ENCODE peak calls at places on chromosomes 4 and X, in five cellular contexts. O, P, B, I and Z are unnamed samples.

GRCh38 chrX:31461266-31461665 is 389.4 kb upstream of the FTHL17 start:
- DNase-seq in B (no peak), O (no peak), I (no peak), P (no peak), Z (no peak)

GRCh38 chr4:87849612-87850011 is 16.8 kb downstream of the MEPE start:
- DNase-seq in B (no peak), P (no peak), O (no peak), I (no peak), Z (no peak)

GRCh38 chrX:134542485-134542884 is 82.5 kb downstream of the HPRT1 start:
- DNase-seq in B (no peak), I (peak), O (no peak), P (peak), Z (peak)

GRCh38 chr4:1325681-1326635 is 21.1 kb upstream of the UVSSA start:
- DNase-seq in B (peak), P (peak), O (no peak), I (no peak), Z (no peak)

GRCh38 chr4:1720163-1720983 is 750 bp downstream of the TMEM129 start:
- DNase-seq in I (peak), P (peak), O (peak), B (peak), Z (peak)

GRCh38 chrX:152913915-152914314 is 16.0 kb downstream of the ZNF185 start:
- DNase-seq in I (no peak), B (no peak), P (no peak), O (no peak), Z (no peak)

GRCh38 chr4:87240341-87240740 is 19.9 kb upstream of the KLHL8 start:
- DNase-seq in I (no peak), O (no peak), P (no peak), B (no peak), Z (no peak)

GRCh38 chrX:51496501-51497291 is at the start of gene NUDT11:
- DNase-seq in I (peak), O (peak), B (peak), P (peak), Z (peak)

GRCh38 chr4:41509411-41510008 is 28.4 kb upstream of the LIMCH1 start:
- DNase-seq in I (no peak), P (peak), O (peak), B (peak), Z (peak)

GRCh38 chr4:123746981-123747380 is 350.4 kb downstream of the SPRY1 start:
- DNase-seq in P (peak), B (no peak), I (no peak), O (no peak), Z (no peak)

GRCh38 chrX:114766541-114766940 is 182.7 kb downstream of the HTR2C start:
- DNase-seq in I (no peak), P (no peak), O (no peak), B (no peak), Z (no peak)

GRCh38 chrX:55007633-55008032 is 7.5 kb downstream of the APEX2 start:
- DNase-seq in I (peak), P (peak), B (no peak), O (peak), Z (no peak)

GRCh38 chr4:147780137-147780777 is 48.4 kb downstream of the ARHGAP10 start:
- DNase-seq in O (no peak), P (peak), B (no peak), I (no peak), Z (no peak)

GRCh38 chr4:173420324-173420752 is 21.4 kb upstream of the SCRG1 start:
- DNase-seq in O (no peak), P (no peak), B (no peak), I (no peak), Z (no peak)

GRCh38 chr4:107034982-107035710 is 967 bp downstream of the DKK2 start:
- DNase-seq in P (peak), O (no peak), I (peak), B (peak), Z (peak)

GRCh38 chr4:128979934-128980333 is 113.4 kb downstream of the SCLT1 start:
- DNase-seq in O (no peak), P (no peak), B (no peak), I (no peak), Z (no peak)

GRCh38 chrX:69616520-69617203 is 749 bp downstream of the EDA start:
- DNase-seq in P (peak), I (peak), B (peak), O (peak), Z (peak)

GRCh38 chrX:107880054-107880610 is 54.5 kb downstream of the MID2 start:
- DNase-seq in B (no peak), I (no peak), P (no peak), O (no peak), Z (peak)

GRCh38 chrX:56745019-56745418 is 16.0 kb downstream of the NBDY start:
- DNase-seq in B (no peak), I (no peak), O (no peak), P (no peak), Z (no peak)

GRCh38 chrX:37763400-37763799 is 16.5 kb upstream of the CYBB start:
- DNase-seq in P (no peak), O (no peak), I (no peak), B (no peak), Z (no peak)

GRCh38 chr4:2931765-2932560 is 31.2 kb downstream of the NOP14 start:
- DNase-seq in B (peak), P (peak), I (no peak), O (peak), Z (peak)

GRCh38 chrX:2679534-2680485 is 11.3 kb upstream of the CD99 start:
- DNase-seq in O (no peak), P (peak), B (no peak), I (peak), Z (peak)

GRCh38 chr4:186058253-186058979 is 10.5 kb upstream of the TLR3 start:
- DNase-seq in O (no peak), I (no peak), P (no peak), B (no peak), Z (no peak)

GRCh38 chr4:153222790-153223417 is 18.7 kb downstream of the TRIM2 start:
- DNase-seq in O (peak), I (peak), P (peak), B (peak), Z (peak)

GRCh38 chr4:150982557-150983233 is 32.4 kb downstream of the LRBA start:
- DNase-seq in O (no peak), I (no peak), B (no peak), P (no peak), Z (no peak)

GRCh38 chr4:8817081-8817812 is 54.4 kb downstream of the HMX1 start:
- DNase-seq in I (peak), O (peak), P (peak), B (peak), Z (no peak)

GRCh38 chr4:38371391-38371851 is 292.6 kb upstream of the KLF3 start:
- DNase-seq in B (no peak), P (no peak), O (no peak), I (no peak), Z (no peak)

GRCh38 chr4:114606240-114606639 is 7.6 kb downstream of the UGT8 start:
- DNase-seq in I (no peak), O (no peak), B (no peak), P (no peak), Z (peak)

GRCh38 chr4:162610116-162610515 is 446.3 kb upstream of the FSTL5 start:
- DNase-seq in O (no peak), B (no peak), P (no peak), I (no peak), Z (no peak)

GRCh38 chr4:112225157-112225556 is 6.4 kb upstream of the AP1AR start:
- DNase-seq in I (no peak), P (no peak), O (no peak), B (no peak), Z (no peak)

GRCh38 chrX:39472161-39472560 is 625.6 kb downstream of the BCOR start:
- DNase-seq in B (no peak), I (no peak), O (no peak), P (no peak), Z (no peak)

GRCh38 chrX:119685225-119686066 is 7.5 kb downstream of the SEPTIN6 start:
- DNase-seq in O (no peak), I (no peak), P (peak), B (no peak), Z (peak)

GRCh38 chr4:77819409-77819835 is 254 bp upstream of the CNOT6L start:
- DNase-seq in O (no peak), B (peak), I (no peak), P (no peak), Z (peak)

GRCh38 chrX:18855919-18856644 is 127.8 kb downstream of the PHKA2 start:
- DNase-seq in P (no peak), I (no peak), O (no peak), B (no peak), Z (no peak)

GRCh38 chrX:18861436-18861950 is 122.4 kb downstream of the PHKA2 start:
- DNase-seq in B (no peak), P (no peak), O (no peak), I (no peak), Z (no peak)

DNA sequence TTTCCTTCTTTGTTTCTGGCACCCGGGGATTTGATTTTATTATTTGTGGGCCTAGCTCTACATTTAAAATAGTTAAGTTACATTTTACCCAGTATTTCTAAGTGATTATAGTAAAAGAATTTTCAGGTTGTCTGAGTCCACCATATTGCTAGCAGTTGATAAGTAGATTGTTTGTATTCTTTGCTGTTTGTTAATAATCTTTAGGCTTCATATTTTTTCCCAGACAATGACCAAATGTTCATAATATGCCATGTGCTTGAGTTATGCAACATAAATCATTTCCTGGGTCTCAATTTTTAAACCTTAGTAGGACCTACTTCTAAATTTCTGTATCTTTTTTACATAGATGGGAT is 127.3 kb downstream of the PHKA2 start:
- DNase-seq in I (no peak), P (no peak), B (no peak), O (no peak), Z (no peak)
- H3K27ac ChIP-seq in I (no peak), P (no peak), B (no peak), O (no peak), Z (no peak)

GRCh38 chrX:40473460-40474204 is 107.1 kb upstream of the ATP6AP2 start:
- DNase-seq in B (no peak), I (no peak), O (no peak), P (no peak), Z (no peak)
- H3K27ac ChIP-seq in B (no peak), I (no peak), O (no peak), P (no peak), Z (no peak)

GRCh38 chrX:17527932-17528331 is 152.9 kb downstream of the NHS start:
- DNase-seq in P (no peak), B (no peak), I (no peak), O (no peak), Z (no peak)
- H3K27ac ChIP-seq in P (no peak), B (peak), I (no peak), O (peak), Z (peak)

DNA sequence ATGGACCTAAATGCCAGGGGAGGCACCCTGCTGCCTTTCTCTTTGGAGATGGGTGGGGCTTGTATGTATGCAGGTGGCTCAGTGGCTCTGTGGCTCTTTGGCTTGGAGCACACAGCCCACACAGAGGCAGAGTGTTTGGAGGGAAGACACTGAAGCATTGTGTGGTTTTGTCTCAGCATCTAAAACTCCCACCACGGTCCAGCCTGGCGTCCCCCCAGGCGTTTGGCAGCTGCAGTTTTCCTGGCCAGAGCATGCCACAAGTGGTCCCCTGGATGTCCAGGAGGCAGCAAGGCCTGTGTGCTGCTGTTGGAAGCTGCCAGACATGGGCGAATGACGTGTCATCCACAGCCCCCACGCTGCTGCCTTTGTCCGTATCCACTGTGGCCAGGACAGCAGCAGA is 32.2 kb upstream of the PSAPL1 start:
- DNase-seq in I (no peak), B (no peak), P (no peak), O (no peak), Z (no peak)
- H3K27ac ChIP-seq in I (no peak), B (no peak), P (no peak), O (no peak), Z (no peak)

GRCh38 chrX:14505648-14506047 is 23.7 kb upstream of the GLRA2 start:
- DNase-seq in I (peak), O (no peak), B (no peak), P (peak), Z (no peak)
- H3K27ac ChIP-seq in I (peak), O (no peak), B (no peak), P (no peak), Z (no peak)

GRCh38 chr4:57063518-57063917 is 46.7 kb downstream of the IGFBP7 start:
- DNase-seq in B (no peak), P (no peak), O (no peak), I (no peak), Z (no peak)

GRCh38 chr4:57064811-57065711 is 45.1 kb downstream of the IGFBP7 start:
- DNase-seq in B (peak), I (peak), P (peak), O (peak), Z (peak)

GRCh38 chr4:57059890-57060716 is 50.1 kb downstream of the IGFBP7 start:
- DNase-seq in P (no peak), O (no peak), B (no peak), I (no peak), Z (no peak)

GRCh38 chr4:57064120-57064519 is 46.1 kb downstream of the IGFBP7 start:
- DNase-seq in P (no peak), O (no peak), I (no peak), B (no peak), Z (no peak)

DNA sequence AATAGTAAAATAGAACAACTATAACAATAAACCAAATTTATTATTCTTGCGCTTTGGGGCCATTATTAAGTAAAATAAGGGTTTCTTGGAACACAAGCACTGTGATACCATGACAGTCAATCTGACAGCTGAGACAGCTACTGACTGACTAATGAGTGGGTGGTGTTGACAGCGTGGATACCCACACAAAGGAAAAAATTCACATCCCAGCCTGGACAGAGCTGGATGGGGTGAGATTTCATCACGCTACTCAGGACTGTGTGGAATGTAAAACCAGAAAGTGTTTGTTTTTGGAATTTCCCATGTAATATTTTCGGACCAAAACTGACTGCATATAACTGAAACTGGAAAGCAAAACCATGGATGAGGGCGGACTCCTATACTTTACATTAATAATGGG is 48.8 kb downstream of the IGFBP7 start:
- DNase-seq in B (no peak), P (no peak), I (no peak), O (no peak), Z (no peak)
- H3K27ac ChIP-seq in B (peak), P (no peak), I (no peak), O (no peak), Z (peak)

GRCh38 chrX:148867596-148867995 is 367.2 kb downstream of the AFF2 start:
- DNase-seq in B (no peak), O (no peak), I (no peak), P (no peak), Z (no peak)

DNA sequence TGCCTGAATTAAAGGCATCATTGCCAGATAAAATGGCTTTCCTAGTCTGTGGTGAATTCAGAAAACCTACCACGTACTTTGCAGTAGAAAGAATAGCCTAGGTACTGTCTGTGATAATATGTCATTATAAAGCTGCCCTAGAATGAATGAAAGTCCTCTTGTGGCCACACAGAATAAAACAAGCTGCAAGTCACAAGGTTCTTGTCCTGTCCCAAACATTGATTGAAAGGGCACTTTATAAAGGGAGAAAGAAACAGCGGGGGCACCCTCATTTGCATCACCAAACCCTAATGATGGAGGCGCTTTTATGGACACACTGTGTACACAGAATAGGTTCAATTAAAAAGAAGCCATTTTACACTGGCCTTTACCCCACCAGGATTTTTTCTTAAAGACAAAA is 364.8 kb downstream of the AFF2 start:
- DNase-seq in B (no peak), O (no peak), I (no peak), P (no peak), Z (no peak)
- H3K27ac ChIP-seq in B (no peak), O (no peak), I (no peak), P (no peak), Z (no peak)

DNA sequence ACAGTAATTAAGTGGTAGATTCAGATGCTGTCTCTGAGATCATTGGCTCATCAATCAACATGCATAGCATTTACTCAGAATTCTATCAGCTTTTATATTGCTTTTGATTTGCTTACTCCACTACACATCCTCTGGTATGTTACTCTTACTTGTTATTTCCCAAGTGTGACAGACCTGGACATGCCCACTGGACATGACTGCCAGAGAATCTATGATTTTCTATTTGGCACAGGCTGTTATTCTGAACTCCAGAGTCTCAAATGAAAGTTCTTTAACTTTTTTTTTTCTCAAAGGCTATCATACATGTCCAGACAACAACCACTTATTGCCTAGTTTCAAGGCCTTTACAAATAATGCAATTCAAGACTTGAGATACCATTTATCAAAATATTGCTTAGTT is 116.1 kb upstream of the ARHGAP24 start:
- DNase-seq in O (no peak), I (no peak), P (no peak), B (no peak), Z (no peak)
- H3K27ac ChIP-seq in O (no peak), I (no peak), P (no peak), B (no peak), Z (no peak)